ENCODE peak calls at places on chromosome 2, in eight cellular contexts. P is IMR-90, K is endodermal cell, E is cardiac muscle cell, J is fibroblast of villous mesenchyme, M is HFFc6, Q is BJ, L is dorsolateral prefrontal cortex. V is an unnamed sample.

GRCh38 chr2:18057657-18058056 is 179.2 kb downstream of the KCNS3 start:
- DNase-seq in E (no peak), J (no peak), K (no peak), M (no peak), L (no peak), P (no peak), Q (no peak), V (no peak)

GRCh38 chr2:161613161-161613560 is 11.1 kb upstream of the SLC4A10 start:
- DNase-seq in E (no peak), P (no peak), M (no peak), J (no peak), K (no peak), Q (no peak), L (no peak), V (no peak)

GRCh38 chr2:46303822-46304221 is 6.6 kb downstream of the EPAS1 start:
- DNase-seq in M (no peak), L (no peak), P (no peak), E (no peak), J (no peak), K (peak; percentile 20), Q (no peak), V (no peak)

GRCh38 chr2:210519594-210519993 is 36.8 kb upstream of the CPS1 start:
- DNase-seq in L (no peak), E (no peak), J (no peak), K (no peak), Q (no peak), P (no peak), M (no peak), V (no peak)

GRCh38 chr2:55861733-55862132 is 61.8 kb downstream of the EFEMP1 start:
- DNase-seq in P (peak; percentile 31), E (no peak), L (no peak), Q (no peak), M (no peak), K (no peak), J (no peak), V (no peak)

GRCh38 chr2:29789884-29790485 is 131.4 kb downstream of the ALK start:
- DNase-seq in P (no peak), E (no peak), M (no peak), K (no peak), Q (no peak), J (no peak), L (no peak), V (no peak)

GRCh38 chr2:23918837-23919489 is 8.0 kb downstream of the ATAD2B start:
- DNase-seq in P (no peak), M (no peak), Q (no peak), J (no peak), L (no peak), E (no peak), K (no peak), V (no peak)

GRCh38 chr2:134406311-134406710 is 152.4 kb downstream of the MGAT5 start:
- DNase-seq in J (no peak), K (no peak), P (no peak), L (no peak), M (no peak), Q (no peak), E (no peak), V (no peak)

GRCh38 chr2:68994864-68995263 is 18.1 kb upstream of the ANTXR1 start:
- DNase-seq in E (no peak), L (no peak), K (peak; percentile 56), P (peak; percentile 33), M (peak; percentile 45), Q (peak; percentile 74), J (peak; percentile 33), V (no peak)

GRCh38 chr2:216446343-216446742 is 34.1 kb downstream of the SMARCAL1 start:
- DNase-seq in M (no peak), J (no peak), P (no peak), Q (no peak), L (no peak), E (no peak), K (no peak), V (no peak)

GRCh38 chr2:188811522-188811921 is 162.7 kb upstream of the COL3A1 start:
- DNase-seq in Q (peak; percentile 46), J (peak; percentile 92), P (peak; percentile 81), E (no peak), K (no peak), L (no peak), M (peak; percentile 63), V (no peak)

GRCh38 chr2:200604571-200605255 is 18.9 kb downstream of the AOX1 start:
- DNase-seq in P (peak; percentile 30), K (no peak), Q (no peak), J (peak; percentile 55), M (no peak), L (no peak), E (no peak), V (no peak)

GRCh38 chr2:101958071-101958470 is 33.7 kb upstream of the IL1R2 start:
- DNase-seq in J (peak; percentile 49), L (no peak), K (no peak), Q (no peak), M (no peak), P (no peak), E (no peak), V (no peak)

GRCh38 chr2:234823877-234824376 is 127.9 kb upstream of the SH3BP4 start:
- DNase-seq in Q (peak; percentile 100), E (no peak), P (peak; percentile 98), M (peak; percentile 92), K (no peak), J (peak; percentile 85), L (no peak), V (no peak)

DNA sequence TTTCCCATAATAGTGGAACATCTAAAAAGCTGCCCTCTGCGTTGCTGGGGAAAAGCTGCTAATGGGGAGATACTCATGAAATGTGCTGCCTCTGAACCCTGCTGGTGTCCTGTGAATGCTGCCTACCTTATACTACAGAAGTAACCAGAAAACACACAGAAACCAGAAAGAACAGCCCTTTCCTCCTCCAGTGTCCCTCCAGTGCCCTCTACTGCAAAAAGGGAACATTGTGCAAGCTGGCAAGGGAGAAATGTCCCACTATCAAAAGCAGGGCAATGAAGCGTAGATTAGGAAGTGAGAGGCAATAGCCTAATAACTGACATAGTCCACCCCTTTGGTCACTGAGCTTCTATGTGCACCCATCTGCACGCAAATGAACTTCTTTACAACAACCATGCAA is 162.7 kb upstream of the ETAA1 start:
- DNase-seq in L (no peak), M (peak; percentile 70), E (peak; percentile 19), J (peak; percentile 76), Q (no peak), K (peak; percentile 63), P (peak; percentile 72), V (no peak)
- TF ChIP-seq CTCF in L (no peak), M (peak; percentile 78), E (peak; percentile 63), J (peak; percentile 83), Q (peak; percentile 77), K (peak; percentile 80), P (peak; percentile 75), V (peak; percentile 75)

GRCh38 chr2:41410011-41410410 is 637.8 kb upstream of the PKDCC start:
- DNase-seq in Q (no peak), E (no peak), P (no peak), J (no peak), K (no peak), M (no peak), L (no peak), V (no peak)

GRCh38 chr2:41409328-41409727 is 638.5 kb upstream of the PKDCC start:
- DNase-seq in L (no peak), K (no peak), E (no peak), P (no peak), J (no peak), M (no peak), Q (no peak), V (no peak)

GRCh38 chr2:41413813-41414485 is 633.9 kb upstream of the PKDCC start:
- DNase-seq in P (no peak), M (no peak), J (no peak), L (no peak), E (no peak), K (no peak), Q (no peak), V (no peak)

GRCh38 chr2:41420219-41420618 is 627.6 kb upstream of the PKDCC start:
- DNase-seq in K (no peak), L (no peak), M (no peak), P (no peak), E (no peak), Q (no peak), J (no peak), V (no peak)

GRCh38 chr2:41414486-41415230 is 633.2 kb upstream of the PKDCC start:
- DNase-seq in E (peak; percentile 47), M (no peak), L (no peak), K (peak; percentile 65), J (peak; percentile 23), P (no peak), Q (no peak), V (no peak)
- TF ChIP-seq CTCF in E (peak; percentile 67), M (peak; percentile 44), L (peak; percentile 30), K (peak; percentile 90), J (peak; percentile 53), P (peak; percentile 42), Q (peak; percentile 51), V (peak; percentile 80)

GRCh38 chr2:127084611-127085031 is 22.3 kb downstream of the BIN1 start:
- DNase-seq in E (no peak), L (no peak), Q (no peak), K (no peak), M (no peak), J (peak; percentile 85), P (no peak), V (no peak)
- TF ChIP-seq CTCF in E (no peak), L (no peak), Q (no peak), K (no peak), M (no peak), J (no peak), P (no peak), V (no peak)

DNA sequence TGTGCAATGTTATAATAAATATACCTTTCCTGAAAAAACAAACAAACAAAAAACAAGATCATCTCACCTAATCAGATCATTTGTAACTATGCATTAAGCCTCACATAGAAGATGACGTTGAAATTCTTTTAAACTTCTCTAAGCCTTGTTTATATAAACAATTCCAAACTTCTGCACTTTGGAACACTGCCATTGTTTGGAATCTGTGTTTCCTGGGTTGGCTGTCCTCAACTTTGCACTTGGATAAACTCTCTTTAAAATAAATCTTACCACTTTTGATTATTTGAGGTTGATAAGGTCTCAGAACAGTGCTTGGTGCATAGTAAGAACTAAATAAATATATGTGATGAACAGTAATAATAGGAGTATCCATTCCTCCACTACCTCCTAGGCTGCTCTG is 342.8 kb downstream of the TDRD15 start:
- DNase-seq in E (no peak), K (no peak), M (no peak), L (no peak), Q (no peak), J (peak; percentile 63), P (peak; percentile 80), V (no peak)
- TF ChIP-seq CTCF in E (no peak), K (no peak), M (no peak), L (no peak), Q (no peak), J (no peak), P (no peak), V (no peak)